ENCODE peak calls at places on chromosomes 4 and X, in eight cellular contexts. Q is stomach, K is cardiac fibroblast, H is MM.1S, U is endothelial cell, D is neural crest cell, T is thyroid gland, W is endodermal cell. C is an unnamed sample.

GRCh38 chr4:99507762-99508161 is 3.1 kb upstream of the C4orf17 start:
- DNase-seq in Q (no peak), K (no peak), H (no peak), U (no peak), D (no peak), T (no peak), W (no peak), C (no peak)

GRCh38 chr4:24488399-24489164 is 95.8 kb downstream of the DHX15 start:
- DNase-seq in Q (peak; percentile 87), K (peak; percentile 75), H (peak; percentile 70), U (peak; percentile 87), D (peak; percentile 89), T (peak; percentile 80), W (peak; percentile 95), C (peak; percentile 82)

GRCh38 chr4:55251352-55251751 is 94.7 kb upstream of the SRD5A3 start:
- DNase-seq in Q (no peak), K (peak; percentile 66), H (no peak), U (no peak), D (no peak), T (no peak), W (no peak), C (no peak)

GRCh38 chr4:58465031-58465430 is 1354.8 kb upstream of the IGFBP7 start:
- DNase-seq in Q (no peak), K (no peak), H (no peak), U (no peak), D (no peak), T (no peak), W (no peak), C (no peak)

GRCh38 chr4:127501103-127501502 is 131.7 kb upstream of the INTU start:
- DNase-seq in Q (no peak), K (peak; percentile 11), H (no peak), U (no peak), D (no peak), T (no peak), W (no peak), C (no peak)

GRCh38 chr4:176883681-176884418 is 91.1 kb upstream of the VEGFC start:
- DNase-seq in Q (no peak), K (peak; percentile 40), H (no peak), U (no peak), D (no peak), T (no peak), W (no peak), C (no peak)

GRCh38 chr4:15031993-15032660 is 29.8 kb downstream of the CPEB2 start:
- DNase-seq in Q (no peak), K (peak; percentile 28), H (no peak), U (no peak), D (no peak), T (no peak), W (no peak), C (no peak)

GRCh38 chrX:46686003-46686645 is 72.8 kb downstream of the SLC9A7 start:
- DNase-seq in Q (no peak), K (peak; percentile 52), H (peak; percentile 19), U (peak; percentile 11), D (peak; percentile 22), T (peak; percentile 16), W (peak; percentile 57), C (peak; percentile 29)

GRCh38 chrX:119624417-119624816 is 18.2 kb upstream of the NKRF start:
- DNase-seq in Q (no peak), K (no peak), H (peak; percentile 89), U (no peak), D (no peak), T (no peak), W (no peak), C (no peak)

GRCh38 chr4:120452006-120452405 is 385.4 kb upstream of the MAD2L1 start:
- DNase-seq in Q (no peak), K (no peak), H (no peak), U (no peak), D (no peak), T (no peak), W (no peak), C (no peak)

GRCh38 chrX:104482757-104483156 is 83.2 kb upstream of the IL1RAPL2 start:
- DNase-seq in Q (no peak), K (no peak), H (peak; percentile 6), U (no peak), D (no peak), T (no peak), W (no peak), C (no peak)
- TF ChIP-seq CTCF in Q (no peak), K (no peak), H (peak; percentile 10), U (no peak), D (peak; percentile 46), T (no peak), W (peak; percentile 44), C (no peak)

GRCh38 chr4:184472540-184473264 is 1.6 kb downstream of the IRF2 start:
- DNase-seq in Q (peak; percentile 92), K (peak; percentile 77), H (peak; percentile 59), U (peak; percentile 82), D (peak; percentile 67), T (peak; percentile 88), W (peak; percentile 92), C (peak; percentile 73)

GRCh38 chr4:184470785-184471110 is 3.6 kb downstream of the IRF2 start:
- DNase-seq in Q (no peak), K (no peak), H (no peak), U (no peak), D (no peak), T (no peak), W (no peak), C (no peak)

GRCh38 chr4:184473515-184474260 is 662 bp downstream of the IRF2 start:
- DNase-seq in Q (peak; percentile 44), K (peak; percentile 45), H (peak; percentile 75), U (peak; percentile 48), D (peak; percentile 35), T (peak; percentile 44), W (peak; percentile 81), C (peak; percentile 69)

GRCh38 chr4:184473265-184473514 is 1.2 kb downstream of the IRF2 start:
- DNase-seq in Q (no peak), K (no peak), H (no peak), U (no peak), D (peak; percentile 25), T (no peak), W (no peak), C (no peak)

GRCh38 chr4:184471872-184472539 is 2.3 kb downstream of the IRF2 start:
- DNase-seq in Q (no peak), K (peak; percentile 26), H (peak; percentile 69), U (no peak), D (no peak), T (peak; percentile 6), W (peak; percentile 59), C (peak; percentile 42)
- TF ChIP-seq CTCF in Q (no peak), K (no peak), H (peak; percentile 16), U (no peak), D (no peak), T (no peak), W (no peak), C (no peak)

GRCh38 chr4:3073158-3074077 is 920 bp downstream of the HTT-AS start:
- DNase-seq in Q (no peak), K (no peak), H (no peak), U (peak; percentile 27), D (peak; percentile 15), T (peak; percentile 7), W (no peak), C (no peak)
- TF ChIP-seq CTCF in Q (no peak), K (peak; percentile 25), H (peak; percentile 8), U (no peak), D (no peak), T (no peak), W (peak; percentile 49), C (peak; percentile 37)

GRCh38 chr4:6984611-6985115 is 58.5 kb upstream of the TADA2B start:
- DNase-seq in Q (no peak), K (no peak), H (no peak), U (no peak), D (no peak), T (no peak), W (no peak), C (no peak)

GRCh38 chr4:6987566-6987920 is 55.6 kb upstream of the TADA2B start:
- DNase-seq in Q (no peak), K (no peak), H (peak; percentile 39), U (no peak), D (peak; percentile 20), T (no peak), W (peak; percentile 75), C (no peak)

GRCh38 chr4:6986067-6986780 is 56.9 kb upstream of the TADA2B start:
- DNase-seq in Q (no peak), K (peak; percentile 76), H (no peak), U (peak; percentile 29), D (no peak), T (peak; percentile 61), W (peak; percentile 74), C (no peak)

GRCh38 chr4:6988016-6988715 is 55.0 kb upstream of the TADA2B start:
- DNase-seq in Q (no peak), K (no peak), H (peak; percentile 69), U (no peak), D (no peak), T (no peak), W (no peak), C (no peak)

DNA sequence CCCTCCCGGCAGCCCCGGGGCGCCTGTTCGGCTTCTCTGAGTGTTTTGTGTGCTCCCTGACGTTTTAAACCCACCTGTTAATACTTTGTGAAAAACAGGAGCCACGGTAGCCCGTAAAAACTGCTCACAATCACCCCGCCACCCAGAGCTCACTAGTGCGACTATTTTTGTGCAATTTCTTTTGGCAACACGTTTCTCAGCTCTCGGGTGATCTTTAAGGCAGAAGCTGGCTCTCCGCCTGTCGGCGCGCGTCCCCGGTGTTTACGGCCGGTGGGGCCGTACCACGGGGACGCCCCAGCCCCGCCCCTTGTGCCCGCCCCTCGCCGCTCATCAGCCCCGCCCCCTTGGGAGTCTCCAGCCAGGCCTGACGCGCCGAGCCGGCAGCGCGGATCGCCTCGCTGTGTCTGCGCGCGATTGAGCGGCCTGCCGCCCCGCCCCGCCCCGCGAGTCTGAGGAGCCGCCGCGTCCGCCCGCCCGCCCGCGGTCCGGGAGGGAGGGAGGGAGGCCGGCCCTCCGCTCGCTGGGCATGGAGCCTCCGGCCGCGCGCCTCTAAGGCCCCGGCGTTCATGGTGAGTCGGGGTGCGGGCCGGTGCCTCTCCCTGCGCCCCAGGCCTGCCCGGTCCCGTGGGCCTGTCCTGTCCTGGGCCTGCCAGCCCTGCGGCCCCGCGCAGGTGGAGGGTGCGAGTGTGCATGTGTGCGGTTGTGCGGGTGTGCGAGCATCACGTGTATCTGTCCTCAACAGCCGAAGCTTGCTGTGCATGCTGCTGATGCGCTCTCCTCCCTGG is 56.2 kb upstream of the TADA2B start:
- DNase-seq in Q (peak; percentile 96), K (peak; percentile 97), H (peak; percentile 95), U (peak; percentile 96), D (peak; percentile 90), T (peak; percentile 95), W (peak; percentile 98), C (peak; percentile 98)
- TF ChIP-seq CTCF in Q (no peak), K (no peak), H (no peak), U (no peak), D (peak; percentile 36), T (no peak), W (peak; percentile 11), C (peak; percentile 13)

C was measured in GM13977.